ENCODE peak calls at places on chromosomes 7 and 10, in eight cellular contexts. F is fibroblast of lung, P is H9, N is HCT116, C is PC-3, D is astrocyte, V is SK-N-SH, R is hepatocyte. Y is an unnamed sample.

GRCh38 chr10:131630772-131631258 is 270.0 kb upstream of the PPP2R2D start:
- DNase-seq in P (no peak), R (peak; percentile 76), D (no peak), N (no peak), V (no peak), F (no peak), C (no peak), Y (no peak)

GRCh38 chr10:3757638-3758490 is 27.1 kb downstream of the KLF6 start:
- DNase-seq in V (peak; percentile 82), R (no peak), P (peak; percentile 8), C (peak; percentile 49), D (no peak), N (no peak), F (no peak), Y (no peak)

GRCh38 chr7:155356323-155357105 is 58.8 kb downstream of the INSIG1 start:
- DNase-seq in F (no peak), P (peak; percentile 60), C (peak; percentile 61), D (no peak), N (peak; percentile 31), V (peak; percentile 67), R (peak; percentile 58), Y (peak; percentile 76)

GRCh38 chr7:115721293-115721920 is 309.2 kb downstream of the TFEC start:
- DNase-seq in C (no peak), V (no peak), N (no peak), R (no peak), F (no peak), D (no peak), P (no peak), Y (no peak)

GRCh38 chr10:101060951-101061813 is 607 bp upstream of the KAZALD1 start:
- DNase-seq in N (peak; percentile 91), R (peak; percentile 99), P (peak; percentile 96), V (peak; percentile 99), F (peak; percentile 94), C (peak; percentile 90), D (peak; percentile 77), Y (peak; percentile 98)

GRCh38 chr10:77486511-77486910 is 151.1 kb downstream of the KCNMA1 start:
- DNase-seq in C (no peak), R (no peak), D (no peak), F (no peak), V (no peak), P (no peak), N (no peak), Y (no peak)

GRCh38 chr10:72821606-72822005 is 71.9 kb upstream of the OIT3 start:
- DNase-seq in V (no peak), D (peak; percentile 22), P (no peak), N (no peak), R (no peak), C (no peak), F (no peak), Y (no peak)

GRCh38 chr10:84138478-84139125 is 707 bp upstream of the GHITM start:
- DNase-seq in C (no peak), F (peak; percentile 61), P (no peak), V (peak; percentile 34), D (no peak), N (no peak), R (peak; percentile 24), Y (no peak)

GRCh38 chr10:5618829-5619228 is 47.6 kb downstream of the ASB13 start:
- DNase-seq in C (no peak), V (peak; percentile 56), F (peak; percentile 20), P (no peak), D (no peak), R (no peak), N (no peak), Y (no peak)

GRCh38 chr10:128927821-128928220 is 539.2 kb upstream of the MGMT start:
- DNase-seq in N (no peak), C (no peak), R (no peak), P (no peak), V (no peak), F (no peak), D (no peak), Y (no peak)

GRCh38 chr7:54841772-54842707 is 83.0 kb upstream of the SEC61G start:
- DNase-seq in R (no peak), V (no peak), P (peak; percentile 47), F (peak; percentile 84), N (peak; percentile 33), D (peak; percentile 89), C (peak; percentile 60), Y (peak; percentile 19)

GRCh38 chr7:106277976-106278375 is 6.8 kb downstream of the NAMPT start:
- DNase-seq in P (no peak), V (no peak), N (no peak), R (no peak), D (peak; percentile 72), F (no peak), C (no peak), Y (no peak)

GRCh38 chr10:49242604-49243003 is 54.4 kb upstream of the TMEM273 start:
- DNase-seq in F (no peak), R (no peak), V (no peak), C (no peak), P (no peak), N (no peak), D (no peak), Y (no peak)

GRCh38 chr7:27168265-27168947 is 3.1 kb upstream of the HOXA9 start:
- DNase-seq in F (no peak), D (no peak), V (peak; percentile 55), C (peak; percentile 59), N (no peak), P (no peak), R (no peak), Y (peak; percentile 59)

GRCh38 chr10:35959103-35959740 is 317.1 kb upstream of the FZD8 start:
- DNase-seq in R (no peak), V (no peak), D (no peak), C (no peak), P (no peak), F (no peak), N (no peak), Y (no peak)

GRCh38 chr7:23713285-23714235 is 3.5 kb downstream of the STK31 start:
- DNase-seq in P (no peak), C (peak; percentile 88), V (no peak), F (peak; percentile 41), N (no peak), D (peak; percentile 97), R (no peak), Y (no peak)

DNA sequence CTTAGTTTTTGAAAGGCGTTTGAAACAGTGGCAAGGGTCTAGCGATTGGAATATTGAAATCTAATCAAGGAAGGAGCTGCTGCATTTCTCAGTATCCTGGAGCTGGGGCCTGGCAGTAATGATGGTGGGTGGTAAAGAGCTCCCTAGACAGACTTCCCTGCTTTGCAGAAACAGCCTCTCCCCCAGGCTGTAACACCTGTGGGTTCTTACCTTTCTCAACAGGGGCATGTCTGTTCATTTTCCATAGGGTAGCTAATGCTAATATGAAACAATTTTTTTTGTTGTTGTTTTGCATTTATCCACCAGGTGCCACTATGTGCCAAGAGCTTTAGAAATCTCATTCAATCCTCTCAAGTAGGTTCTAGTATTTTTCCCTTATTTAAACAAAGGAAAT is 345.5 kb downstream of the REEP3 start:
- DNase-seq in C (peak; percentile 75), N (peak; percentile 51), D (no peak), P (no peak), V (peak; percentile 37), F (peak; percentile 23), R (peak; percentile 29), Y (peak; percentile 11)
- H2AFZ ChIP-seq in C (peak overlapping the region; percentile 66), N (peak overlapping the region; percentile 90), D (no peak overlapping the region), P (peak overlapping the region; percentile 93), V (peak overlapping the region; percentile 50), F (no peak overlapping the region), R (peak overlapping the region; percentile 30), Y (peak overlapping the region; percentile 74)

GRCh38 chr7:43076189-43076605 is 36.2 kb upstream of the HECW1 start:
- DNase-seq in D (no peak), N (no peak), V (no peak), C (no peak), P (peak; percentile 40), R (no peak), F (no peak), Y (no peak)

GRCh38 chr7:43077732-43078391 is 34.6 kb upstream of the HECW1 start:
- DNase-seq in V (peak; percentile 14), F (peak; percentile 18), R (peak; percentile 21), D (peak; percentile 44), P (peak; percentile 87), C (peak; percentile 54), N (peak; percentile 59), Y (peak; percentile 36)

GRCh38 chr7:43076606-43077005 is 35.8 kb upstream of the HECW1 start:
- DNase-seq in F (no peak), N (no peak), C (no peak), P (no peak), R (no peak), V (no peak), D (no peak), Y (no peak)

GRCh38 chr7:43078794-43079193 is 33.7 kb upstream of the HECW1 start:
- DNase-seq in F (no peak), V (no peak), C (no peak), P (no peak), R (no peak), D (no peak), N (no peak), Y (no peak)

DNA sequence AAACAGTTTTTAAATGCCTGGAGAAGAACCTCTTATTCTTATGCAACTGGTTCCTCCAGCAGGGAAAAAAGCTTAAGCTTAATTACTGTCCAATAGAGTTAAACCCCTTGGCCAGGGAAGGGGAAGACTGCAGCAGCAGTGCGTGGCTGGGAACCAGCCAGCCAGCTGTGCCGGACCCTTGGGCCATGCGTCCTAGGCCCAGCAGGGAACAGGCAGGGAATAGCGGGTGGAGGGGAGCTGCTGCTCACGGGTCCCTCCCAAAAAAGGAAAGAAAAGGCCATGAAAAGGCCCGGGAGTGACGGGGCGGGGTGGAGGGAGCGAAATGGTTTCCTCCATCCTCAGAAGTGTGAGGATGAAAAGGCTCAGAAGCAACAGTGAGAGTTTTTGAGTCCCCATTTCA is 35.2 kb upstream of the HECW1 start:
- DNase-seq in R (no peak), V (no peak), N (no peak), F (no peak), C (no peak), P (peak; percentile 43), D (no peak), Y (peak; percentile 42)
- H2AFZ ChIP-seq in R (peak overlapping the region; percentile 35), V (peak overlapping the region; percentile 76), N (no peak overlapping the region), F (no peak overlapping the region), C (peak overlapping the region; percentile 56), P (no peak overlapping the region), D (peak overlapping the region; percentile 48), Y (peak overlapping the region; percentile 81)

DNA sequence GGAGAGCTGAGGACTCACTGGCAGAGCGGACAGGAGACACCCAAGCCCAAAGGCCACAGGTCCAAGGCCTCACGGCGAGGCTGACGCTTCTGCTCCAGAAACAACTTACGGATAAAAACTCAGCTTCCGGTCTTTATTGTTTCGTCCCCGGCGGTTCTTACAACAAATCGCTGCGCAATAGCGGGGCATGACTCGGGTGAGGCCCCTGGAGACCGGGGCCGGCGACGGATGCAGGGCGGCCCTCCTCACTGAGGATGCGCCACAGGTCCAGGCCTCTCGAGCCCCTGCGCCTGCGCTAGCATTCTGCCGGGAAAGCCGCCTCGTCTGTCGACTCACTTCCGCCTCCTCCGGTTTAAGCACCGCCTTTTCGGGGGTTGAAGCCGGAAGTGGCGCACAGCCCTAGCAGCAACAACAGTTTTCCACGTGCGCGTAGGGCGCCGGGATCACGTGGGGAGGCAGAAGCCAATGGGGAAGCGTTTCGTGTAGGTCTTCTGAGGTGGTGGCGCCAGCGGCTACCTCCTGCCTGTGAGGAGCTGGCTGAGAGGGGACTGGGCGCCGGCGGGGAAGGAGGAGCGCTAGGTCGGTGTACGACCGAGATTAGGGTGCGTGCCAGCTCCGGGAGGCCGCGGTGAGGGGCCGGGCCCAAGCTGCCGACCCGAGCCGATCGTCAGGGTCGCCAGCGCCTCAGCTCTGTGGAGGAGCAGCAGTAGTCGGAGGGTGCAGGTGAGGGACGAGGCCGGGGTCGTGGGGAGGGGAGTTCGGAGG is at the start of the genes DNAJB9 and THAP5:
- DNase-seq in V (peak; percentile 98), D (peak; percentile 99), R (peak; percentile 99), C (peak; percentile 98), N (peak; percentile 99), F (peak; percentile 99), P (peak; percentile 99), Y (peak; percentile 100)
- H2AFZ ChIP-seq in V (peak within 1 kb of the TSS; percentile 87), D (peak within 1 kb of the TSS; percentile 91), R (peak within 1 kb of the TSS; percentile 57), C (peak within 1 kb of the TSS; percentile 75), N (no peak within 1 kb of the TSS), F (peak within 1 kb of the TSS; percentile 97), P (peak within 1 kb of the TSS; percentile 11), Y (peak within 1 kb of the TSS; percentile 42)

GRCh38 chr10:104680467-104681401 is 39.6 kb downstream of the SORCS3 start:
- DNase-seq in N (no peak), C (no peak), P (peak; percentile 75), R (peak; percentile 79), D (no peak), V (peak; percentile 82), F (no peak), Y (peak; percentile 74)
- H2AFZ ChIP-seq in N (no peak overlapping the region), C (no peak overlapping the region), P (no peak overlapping the region), R (peak overlapping the region; percentile 94), D (peak overlapping the region; percentile 87), V (no peak overlapping the region), F (no peak overlapping the region), Y (peak overlapping the region; percentile 99)